ENCODE peak calls at places on chromosomes 2 and 18, in nine cellular contexts. W is transverse colon, Q is ovary, Y is suprapubic skin, E is stomach, X is A549, V is esophagus muscularis mucosa, S is K562, J is HepG2. F is an unnamed sample.

GRCh38 chr2:190879474-190880373 is 897 bp upstream of the GLS start:
- DNase-seq in W (no peak), Y (no peak), V (no peak), X (no peak), J (no peak), Q (no peak), E (no peak), S (no peak), F (no peak)

GRCh38 chr2:691825-692224 is 14.6 kb upstream of the TMEM18 start:
- DNase-seq in J (no peak), Q (no peak), Y (no peak), E (no peak), W (no peak), V (peak; percentile 87), X (no peak), S (no peak), F (no peak)

GRCh38 chr2:168804214-168804613 is 1.8 kb downstream of the NOSTRIN start:
- DNase-seq in J (no peak), X (no peak), V (no peak), E (peak; percentile 40), Q (no peak), S (no peak), Y (no peak), W (no peak), F (no peak)

GRCh38 chr18:22822024-22822423 is 111.1 kb upstream of the RBBP8 start:
- DNase-seq in V (no peak), E (no peak), X (no peak), S (no peak), W (no peak), Y (no peak), J (no peak), Q (no peak), F (no peak)

GRCh38 chr2:195280024-195280423 is 377.0 kb upstream of the SLC39A10 start:
- DNase-seq in E (no peak), S (no peak), W (no peak), X (no peak), J (no peak), Q (no peak), Y (no peak), V (no peak), F (no peak)

GRCh38 chr2:211836409-211836808 is 702.2 kb downstream of the ERBB4 start:
- DNase-seq in Q (no peak), E (no peak), S (no peak), W (no peak), J (no peak), X (no peak), V (no peak), Y (no peak), F (no peak)

GRCh38 chr2:65300134-65300771 is 72.6 kb downstream of the ACTR2 start:
- DNase-seq in Q (peak; percentile 87), S (no peak), W (peak; percentile 49), E (peak; percentile 48), Y (peak; percentile 86), X (no peak), J (no peak), V (peak; percentile 97), F (peak; percentile 77)

GRCh38 chr2:42848270-42848669 is 55.9 kb upstream of the HAAO start:
- DNase-seq in W (no peak), Y (peak; percentile 39), S (no peak), Q (no peak), J (no peak), V (no peak), E (no peak), X (no peak), F (no peak)

GRCh38 chr18:34084635-34085034 is 140.1 kb downstream of the NOL4 start:
- DNase-seq in X (no peak), E (no peak), Y (no peak), V (no peak), Q (no peak), J (no peak), S (no peak), W (no peak), F (no peak)

GRCh38 chr2:64586883-64587481 is 62.9 kb downstream of the AFTPH start:
- DNase-seq in V (no peak), Y (no peak), Q (no peak), J (peak; percentile 35), X (peak; percentile 68), W (no peak), E (no peak), S (peak; percentile 25), F (no peak)

GRCh38 chr18:11850821-11851155 is 425 bp upstream of the CHMP1B start:
- DNase-seq in X (no peak), W (no peak), S (no peak), Y (no peak), J (no peak), V (no peak), E (no peak), Q (no peak), F (no peak)

GRCh38 chr2:60331106-60331809 is 222.2 kb downstream of the BCL11A start:
- DNase-seq in X (no peak), S (no peak), W (no peak), Q (no peak), J (no peak), Y (no peak), V (peak; percentile 14), E (no peak), F (no peak)

GRCh38 chr2:45944075-45944474 is 292.6 kb downstream of the PRKCE start:
- DNase-seq in V (no peak), Q (no peak), X (no peak), J (no peak), E (no peak), W (no peak), S (no peak), Y (no peak), F (no peak)

DNA sequence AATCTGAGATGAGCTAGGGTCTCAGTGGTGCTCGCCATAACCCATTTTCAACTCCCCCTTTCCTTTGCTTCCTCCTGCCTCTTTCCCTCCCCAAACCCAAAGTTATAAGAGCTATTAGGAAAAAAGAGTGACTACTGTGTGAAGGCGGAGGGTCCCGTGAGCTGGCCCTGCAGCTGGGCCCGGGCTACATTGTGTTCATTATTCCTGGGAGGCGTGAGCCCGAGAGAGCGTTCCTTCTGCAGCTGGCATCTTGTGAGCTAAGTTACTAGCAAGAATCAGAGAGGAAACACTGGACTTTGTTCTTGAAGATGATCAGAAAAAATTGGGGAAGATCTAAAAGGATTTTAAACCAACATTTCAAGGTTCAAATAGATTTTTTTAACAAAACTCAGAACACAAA is 118.3 kb downstream of the PID1 start:
- DNase-seq in V (no peak), E (no peak), J (no peak), Q (no peak), S (no peak), W (no peak), X (no peak), Y (no peak), F (no peak)
- H3K4me3 ChIP-seq in V (no peak overlapping the region), E (no peak overlapping the region), J (no peak overlapping the region), Q (no peak overlapping the region), S (no peak overlapping the region), W (no peak overlapping the region), X (no peak overlapping the region), Y (no peak overlapping the region), F (no peak overlapping the region)

GRCh38 chr2:101961287-101962242 is 30.2 kb upstream of the IL1R2 start:
- DNase-seq in X (no peak), Y (peak; percentile 92), V (no peak), J (peak; percentile 95), S (no peak), Q (peak; percentile 85), W (peak; percentile 68), E (peak; percentile 61), F (peak; percentile 73)
- TF ChIP-seq CTCF in X (no peak), Y (peak; percentile 27), V (no peak), J (peak; percentile 36), S (no peak), Q (peak; percentile 36), W (no peak), E (no peak), F (no peak)

DNA sequence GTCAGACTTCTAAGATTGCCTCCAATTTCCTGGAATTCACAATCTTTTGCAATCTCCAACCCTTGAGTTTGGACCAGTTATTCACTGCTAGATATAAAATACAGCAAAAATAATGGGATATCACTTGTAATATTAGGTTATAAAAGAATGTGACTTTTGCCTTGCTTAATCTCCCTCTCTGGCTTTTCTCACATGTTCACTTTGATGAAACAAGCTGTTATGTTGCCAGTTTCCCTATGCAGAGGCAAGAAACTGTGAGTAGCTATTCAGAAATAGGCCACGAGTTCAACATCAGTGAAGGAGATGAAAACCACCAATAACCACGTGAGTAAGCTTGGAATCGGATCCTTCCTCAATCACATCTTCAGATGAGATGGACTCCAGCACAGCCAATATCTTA is 842.7 kb downstream of the RNF144A start:
- DNase-seq in Q (no peak), J (no peak), V (no peak), Y (no peak), W (no peak), S (no peak), X (no peak), E (no peak), F (no peak)
- TF ChIP-seq EP300 in Q (no peak), J (no peak), V (no peak), Y (no peak), W (no peak), S (no peak), X (no peak), E (no peak), F (no peak)

GRCh38 chr2:218368621-218369153 is 12.0 kb downstream of the CATIP start:
- DNase-seq in X (no peak), Q (peak; percentile 65), Y (no peak), E (no peak), W (peak; percentile 47), S (no peak), V (no peak), J (no peak), F (no peak)

GRCh38 chr2:218368150-218368528 is 11.5 kb downstream of the CATIP start:
- DNase-seq in J (no peak), X (no peak), Q (peak; percentile 49), W (no peak), V (no peak), Y (no peak), S (no peak), E (no peak), F (no peak)

GRCh38 chr2:218366621-218367414 is 10.2 kb downstream of the CATIP start:
- DNase-seq in Y (no peak), X (no peak), S (peak; percentile 20), E (no peak), W (no peak), V (no peak), J (no peak), Q (no peak), F (no peak)

GRCh38 chr2:218369374-218369773 is 12.7 kb upstream of the SLC11A1 start:
- DNase-seq in S (no peak), V (no peak), Y (no peak), J (no peak), Q (no peak), W (no peak), X (no peak), E (no peak), F (no peak)

DNA sequence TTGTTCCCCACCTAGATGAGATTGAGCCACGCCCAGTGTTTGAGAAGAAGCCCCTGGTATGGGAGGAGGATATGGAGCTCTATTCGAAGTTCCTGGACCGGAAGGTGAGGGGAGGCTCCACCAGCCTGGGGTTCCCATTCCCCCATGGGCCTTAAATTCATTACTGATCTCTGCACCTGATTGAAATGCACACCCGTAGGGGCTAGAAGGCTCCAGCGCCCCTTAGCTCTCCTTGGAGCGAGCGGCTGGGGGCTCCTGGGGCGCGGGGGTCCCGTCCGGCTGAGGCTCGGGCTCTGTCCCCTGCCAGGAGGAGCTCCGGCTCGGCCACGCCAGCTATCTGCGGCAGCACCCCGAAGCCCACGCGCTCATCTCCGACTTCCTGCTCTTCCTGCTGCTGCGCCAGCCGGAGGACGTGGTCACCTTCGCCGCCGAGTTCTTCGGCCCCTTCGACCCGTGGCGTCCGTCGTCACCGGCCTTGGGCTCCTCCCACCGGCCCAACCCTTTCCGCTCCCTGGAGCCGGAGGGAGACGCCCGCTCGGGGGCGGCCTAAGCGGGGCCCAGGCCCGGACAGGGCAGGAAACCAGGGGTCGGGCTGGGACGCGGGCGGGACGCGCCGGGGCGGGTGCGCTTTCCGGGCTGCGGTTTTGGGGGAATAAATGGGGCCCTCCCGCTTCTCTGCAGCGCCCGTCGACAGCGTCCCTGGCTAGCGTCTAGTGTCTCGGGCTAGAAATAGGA is 10.9 kb downstream of the CATIP start:
- DNase-seq in Q (peak; percentile 89), J (no peak), X (peak; percentile 78), W (peak; percentile 92), S (peak; percentile 90), V (peak; percentile 96), Y (peak; percentile 93), E (peak; percentile 89), F (peak; percentile 68)
- H3K4me3 ChIP-seq in Q (peak overlapping the region; percentile 53), J (no peak overlapping the region), X (peak overlapping the region; percentile 58), W (peak overlapping the region; percentile 40), S (peak overlapping the region; percentile 56), V (peak overlapping the region; percentile 58), Y (peak overlapping the region; percentile 60), E (peak overlapping the region; percentile 54), F (peak overlapping the region; percentile 64)

F was measured in tibial nerve.